ENCODE peak calls at places on chromosomes 5 and 9, in six cellular contexts. C is cardiac muscle cell, T is IMR-90, N is PC-3, X is lung, H is psoas muscle. J is an unnamed sample.

GRCh38 chr9:118128313-118128712 is 424.1 kb downstream of the TLR4 start:
- DNase-seq in C (no peak), T (no peak), N (no peak), X (no peak), H (no peak), J (no peak)

GRCh38 chr5:112957970-112958773 is 18.4 kb upstream of the DCP2 start:
- DNase-seq in C (no peak), T (peak), N (peak), X (peak), H (peak), J (no peak)

GRCh38 chr9:78954286-78954685 is 617.5 kb upstream of the TLE4 start:
- DNase-seq in C (no peak), T (peak), N (no peak), X (no peak), H (no peak), J (no peak)

GRCh38 chr5:16894236-16895057 is 41.6 kb downstream of the MYO10 start:
- DNase-seq in C (peak), T (peak), N (peak), X (no peak), H (no peak), J (no peak)

GRCh38 chr5:111606194-111606593 is 93.9 kb upstream of the STARD4 start:
- DNase-seq in C (no peak), T (no peak), N (no peak), X (no peak), H (no peak), J (no peak)

GRCh38 chr5:117255211-117256032 is 680.8 kb upstream of the SEMA6A start:
- DNase-seq in C (peak), T (no peak), N (no peak), X (no peak), H (no peak), J (no peak)

GRCh38 chr5:139358064-139358463 is 16.4 kb downstream of the PAIP2 start:
- DNase-seq in C (no peak), T (no peak), N (no peak), X (no peak), H (no peak), J (no peak)

GRCh38 chr9:101270325-101270701 is 114.5 kb downstream of the BAAT start:
- DNase-seq in C (no peak), T (no peak), N (no peak), X (no peak), H (no peak), J (no peak)

GRCh38 chr5:60611099-60611719 is 88.8 kb downstream of the DEPDC1B start:
- DNase-seq in C (no peak), T (no peak), N (no peak), X (no peak), H (no peak), J (no peak)

GRCh38 chr9:14043491-14043890 is 270.4 kb downstream of the NFIB start:
- DNase-seq in C (no peak), T (no peak), N (no peak), X (no peak), H (no peak), J (no peak)

GRCh38 chr5:43802119-43802518 is 199.1 kb downstream of the NNT start:
- DNase-seq in C (no peak), T (peak), N (no peak), X (no peak), H (no peak), J (no peak)

GRCh38 chr5:21806943-21807342 is 1046.2 kb downstream of the CDH12 start:
- DNase-seq in C (no peak), T (peak), N (peak), X (no peak), H (no peak), J (peak)

GRCh38 chr9:129561594-129562281 is 59.2 kb downstream of the C9orf50 start:
- DNase-seq in C (no peak), T (peak), N (no peak), X (peak), H (no peak), J (no peak)

GRCh38 chr5:132099073-132099748 is 25.6 kb downstream of the CSF2 start:
- DNase-seq in C (no peak), T (no peak), N (no peak), X (no peak), H (no peak), J (no peak)

GRCh38 chr9:109114670-109115069 is 5.1 kb downstream of the TMEM245 start:
- DNase-seq in C (no peak), T (peak), N (peak), X (no peak), H (no peak), J (no peak)

GRCh38 chr5:160036243-160036642 is 27.3 kb downstream of the TTC1 start:
- DNase-seq in C (no peak), T (no peak), N (no peak), X (no peak), H (no peak), J (no peak)

GRCh38 chr9:1927546-1927945 is 87.6 kb upstream of the SMARCA2 start:
- DNase-seq in C (no peak), T (no peak), N (no peak), X (no peak), H (no peak), J (no peak)

GRCh38 chr9:123411191-123411590 is 55.2 kb downstream of the CRB2 start:
- DNase-seq in C (no peak), T (no peak), N (no peak), X (no peak), H (no peak), J (no peak)

GRCh38 chr5:96582343-96582742 is 79.8 kb upstream of the CAST start:
- DNase-seq in C (no peak), T (peak), N (peak), X (no peak), H (no peak), J (no peak)

GRCh38 chr5:168992687-168993086 is 308.3 kb downstream of the SLIT3 start:
- DNase-seq in C (peak), T (no peak), N (no peak), X (no peak), H (no peak), J (no peak)

GRCh38 chr5:58993461-58993860 is 410.6 kb downstream of the RAB3C start:
- DNase-seq in C (no peak), T (no peak), N (no peak), X (no peak), H (no peak), J (no peak)

GRCh38 chr5:14245526-14245925 is 102.4 kb downstream of the TRIO start:
- DNase-seq in C (no peak), T (no peak), N (no peak), X (no peak), H (no peak), J (no peak)

GRCh38 chr9:114382951-114383865 is 4.6 kb downstream of the AKNA start:
- DNase-seq in C (peak), T (peak), N (no peak), X (no peak), H (no peak), J (no peak)

GRCh38 chr5:123297198-123297831 is 125.9 kb downstream of the CEP120 start:
- DNase-seq in C (no peak), T (no peak), N (no peak), X (no peak), H (no peak), J (no peak)

GRCh38 chr5:1752881-1753280 is 46.8 kb downstream of the MRPL36 start:
- DNase-seq in C (no peak), T (no peak), N (no peak), X (no peak), H (no peak), J (no peak)

GRCh38 chr5:40437452-40437861 is 242.3 kb upstream of the PTGER4 start:
- DNase-seq in C (no peak), T (peak), N (peak), X (no peak), H (no peak), J (no peak)

GRCh38 chr5:108367679-108368334 is 14.1 kb downstream of the FBXL17 start:
- DNase-seq in C (no peak), T (no peak), N (no peak), X (no peak), H (no peak), J (no peak)

GRCh38 chr5:173581408-173582197 is 34.8 kb downstream of the BOD1 start:
- DNase-seq in C (peak), T (peak), N (peak), X (peak), H (no peak), J (no peak)

GRCh38 chr9:127833555-127833954 is 20.9 kb downstream of the ENG start:
- DNase-seq in C (no peak), T (peak), N (no peak), X (no peak), H (no peak), J (no peak)

GRCh38 chr5:17218353-17219005 is 1.0 kb downstream of the BASP1 start:
- DNase-seq in C (peak), T (peak), N (peak), X (no peak), H (peak), J (no peak)

GRCh38 chr9:89097219-89097618 is 81.4 kb downstream of the SHC3 start:
- DNase-seq in C (no peak), T (no peak), N (no peak), X (no peak), H (no peak), J (no peak)

GRCh38 chr5:28310696-28311095 is 1272.3 kb upstream of the CDH9 start:
- DNase-seq in C (no peak), T (no peak), N (no peak), X (no peak), H (no peak), J (no peak)

GRCh38 chr5:1010181-1010510 is 1.5 kb downstream of the NKD2 start:
- DNase-seq in C (no peak), T (no peak), N (peak), X (no peak), H (peak), J (no peak)

GRCh38 chr5:124742983-124743533 is 3.4 kb downstream of the ZNF608 start:
- DNase-seq in C (no peak), T (peak), N (peak), X (peak), H (peak), J (no peak)

GRCh38 chr5:74516217-74516636 is 124.3 kb downstream of the ENC1 start:
- DNase-seq in C (no peak), T (peak), N (no peak), X (no peak), H (no peak), J (no peak)

GRCh38 chr9:7266911-7267555 is 509.3 kb downstream of the KDM4C start:
- DNase-seq in C (no peak), T (no peak), N (no peak), X (no peak), H (no peak), J (no peak)

GRCh38 chr5:6962256-6962655 is 249.0 kb downstream of the TENT4A start:
- DNase-seq in C (no peak), T (no peak), N (peak), X (no peak), H (no peak), J (no peak)
- H3K27ac ChIP-seq in C (no peak), T (no peak), N (no peak), X (no peak), H (no peak), J (no peak)

GRCh38 chr9:4614627-4615026 is 47.5 kb upstream of the PLPP6 start:
- DNase-seq in C (no peak), T (no peak), N (peak), X (no peak), H (no peak), J (no peak)
- H3K4me3 ChIP-seq in C (no peak), T (no peak), N (no peak), X (no peak), H (no peak), J (no peak)

GRCh38 chr5:93622240-93622885 is 39.3 kb downstream of the NR2F1 start:
- DNase-seq in C (no peak), T (peak), N (peak), X (no peak), H (no peak), J (no peak)

GRCh38 chr5:93621340-93621872 is 38.4 kb downstream of the NR2F1 start:
- DNase-seq in C (no peak), T (peak), N (peak), X (peak), H (peak), J (peak)

GRCh38 chr5:93623153-93623552 is 40.1 kb downstream of the NR2F1 start:
- DNase-seq in C (no peak), T (no peak), N (no peak), X (no peak), H (no peak), J (no peak)

GRCh38 chr5:93620487-93621339 is 37.7 kb downstream of the NR2F1 start:
- DNase-seq in C (peak), T (peak), N (peak), X (peak), H (peak), J (no peak)
- TF ChIP-seq CTCF in C (peak), T (peak), N (peak), X (no peak), H (no peak), J (no peak)

DNA sequence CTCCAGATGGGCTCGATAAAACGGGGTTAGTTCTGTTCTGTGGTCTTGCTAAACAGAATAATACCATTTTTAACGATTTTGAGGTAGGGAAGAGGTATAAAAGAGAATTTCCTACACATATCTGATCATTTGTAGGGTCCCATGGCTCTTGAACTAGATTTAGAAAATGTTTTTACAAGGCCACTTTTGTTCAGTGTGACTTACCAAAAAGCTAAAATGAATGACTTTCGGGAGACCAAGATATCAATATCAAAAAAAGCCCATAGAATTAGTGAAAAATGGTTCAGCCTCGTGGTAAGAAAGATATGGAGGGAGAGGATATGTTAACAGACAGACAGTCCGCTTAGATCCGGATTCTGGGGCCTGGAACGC is 3.2 kb downstream of the NR2F1-AS1 start:
- DNase-seq in C (no peak), T (no peak), N (no peak), X (no peak), H (no peak), J (no peak)
- H3K27ac ChIP-seq in C (no peak), T (peak), N (no peak), X (peak), H (no peak), J (peak)

DNA sequence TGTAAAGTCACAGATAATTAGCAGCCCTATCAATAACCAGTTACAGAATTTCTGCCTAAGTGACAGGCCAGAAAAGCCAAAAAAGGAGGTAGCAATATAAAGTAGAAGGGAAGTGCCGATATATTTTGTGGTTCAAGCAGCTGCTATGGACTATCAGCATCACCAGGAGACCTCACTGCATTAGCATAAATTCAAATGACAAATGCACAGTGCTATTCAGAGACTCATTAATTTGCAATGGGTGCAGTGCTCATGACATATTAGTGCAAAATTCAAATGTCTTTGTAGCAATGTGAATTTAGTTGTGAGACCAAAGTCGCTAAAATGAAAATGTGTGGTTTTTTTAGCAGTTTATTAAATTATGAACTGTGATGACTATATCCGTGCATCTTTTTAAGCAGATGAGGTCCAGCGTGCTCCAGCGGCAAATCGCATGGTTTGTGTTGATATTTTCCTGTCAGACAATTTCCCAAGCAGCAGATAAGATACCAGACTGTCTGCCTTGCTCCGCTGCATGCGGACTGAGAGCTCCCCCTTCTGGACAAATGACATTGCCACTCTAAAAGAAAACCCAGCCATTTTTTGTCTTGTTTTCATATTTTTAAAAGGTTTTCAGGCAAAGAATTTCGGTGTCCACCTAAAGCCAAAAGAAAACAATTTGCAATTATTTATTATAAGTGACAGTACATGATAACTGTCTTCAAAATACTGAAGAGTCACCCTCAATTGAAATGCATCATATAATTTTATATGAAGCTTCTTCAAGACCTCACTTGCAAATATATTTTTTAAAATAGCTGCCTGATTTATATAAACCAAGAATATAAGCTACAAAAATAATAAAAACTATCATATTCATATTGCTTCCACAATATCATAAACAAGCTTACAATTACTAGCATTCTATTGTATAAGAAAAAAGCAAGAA is 144.4 kb downstream of the CETN3 start:
- DNase-seq in C (peak), T (peak), N (peak), X (peak), H (peak), J (peak)
- H3K4me3 ChIP-seq in C (no peak), T (no peak), N (no peak), X (no peak), H (no peak), J (no peak)

DNA sequence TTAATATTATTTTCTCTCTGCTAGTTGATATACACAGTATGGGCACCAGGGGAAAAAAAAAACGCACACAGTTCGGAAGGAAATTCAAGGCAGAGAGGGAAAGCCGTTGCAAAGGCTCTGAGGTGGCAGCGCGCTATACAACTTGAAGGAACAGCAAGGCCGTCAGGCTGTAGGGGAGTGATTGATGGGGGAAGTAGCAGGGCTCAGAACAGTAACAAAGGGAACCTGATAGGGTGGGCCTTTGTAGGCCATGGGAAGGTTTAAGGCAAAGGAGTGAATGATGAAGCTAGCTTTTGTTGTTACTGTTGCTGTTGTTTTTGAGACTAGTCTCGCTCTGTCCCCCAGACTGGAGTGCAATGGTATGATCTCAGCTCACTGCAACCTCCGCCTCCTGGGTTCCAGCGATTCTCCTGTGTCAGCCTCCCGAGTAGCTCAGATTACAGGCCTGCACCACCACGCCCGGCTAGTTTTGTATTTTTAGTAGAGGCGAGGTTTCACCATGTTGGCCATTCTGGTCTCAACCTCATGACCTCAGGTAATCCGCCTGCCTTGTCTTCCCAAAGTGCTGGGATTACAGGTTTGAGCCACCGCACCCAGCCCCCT is 27.0 kb downstream of the AQP7 start:
- DNase-seq in C (no peak), T (peak), N (no peak), X (no peak), H (no peak), J (no peak)
- TF ChIP-seq CTCF in C (no peak), T (no peak), N (no peak), X (no peak), H (no peak), J (no peak)

DNA sequence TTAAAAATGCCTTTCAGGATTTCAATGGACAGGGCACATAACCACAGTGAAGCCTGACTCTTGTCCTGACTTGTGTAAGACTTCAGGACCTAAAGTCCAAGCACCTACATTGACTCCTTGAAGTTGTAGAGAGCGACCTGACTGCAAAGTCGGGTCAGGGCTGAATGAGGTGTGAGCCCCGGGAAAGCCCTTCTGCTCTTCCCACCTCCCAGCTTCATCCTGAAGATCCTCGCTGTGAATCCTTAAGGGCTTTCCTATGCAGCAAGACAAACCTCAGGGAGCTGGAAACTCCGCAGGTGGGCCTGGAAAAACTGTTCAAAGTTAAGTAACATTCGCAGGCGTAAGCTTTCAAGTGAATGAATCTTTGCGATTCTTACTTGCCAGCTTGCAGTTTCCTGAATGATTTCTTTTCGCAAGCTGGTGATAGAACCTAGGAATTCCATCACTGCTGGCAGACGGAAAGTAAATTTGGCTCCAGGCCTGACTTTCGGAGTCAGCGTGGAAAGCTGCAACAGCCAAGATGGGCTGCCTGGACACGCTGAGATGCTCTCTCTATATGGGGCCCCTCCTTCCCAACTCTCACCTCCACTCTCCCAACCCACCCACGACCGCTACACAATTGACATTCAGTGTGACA is 10.9 kb downstream of the SEMA5A start:
- DNase-seq in C (no peak), T (no peak), N (no peak), X (no peak), H (no peak), J (no peak)
- H3K27ac ChIP-seq in C (peak), T (no peak), N (no peak), X (no peak), H (no peak), J (no peak)